ENCODE peak calls at places on chromosomes 4 and X, in four cellular contexts. One of them, this sample, is unnamed.

GRCh38 chrX:69177511-69178162 is 12.4 kb upstream of the PJA1 start:
- DNase-seq in H9: no peak
- DNase-seq in fibroblast of lung: no peak
- DNase-seq in adipocyte: no peak
- DNase-seq in this sample: no peak

GRCh38 chrX:154379569-154379951 is 465 bp downstream of the EMD start:
- DNase-seq in H9: no peak
- DNase-seq in fibroblast of lung: no peak
- DNase-seq in adipocyte: no peak
- DNase-seq in this sample: no peak

GRCh38 chrX:2487366-2487765 is 13.4 kb downstream of the DHRSX start:
- DNase-seq in H9: no peak
- DNase-seq in fibroblast of lung: no peak
- DNase-seq in adipocyte: no peak
- DNase-seq in this sample: no peak

GRCh38 chr4:123673971-123674370 is 277.4 kb downstream of the SPRY1 start:
- DNase-seq in H9: no peak
- DNase-seq in fibroblast of lung: peak; percentile 91
- DNase-seq in adipocyte: no peak
- DNase-seq in this sample: no peak

GRCh38 chrX:129523076-129524055 is at the start of gene SMARCA1:
- DNase-seq in H9: peak; percentile 63
- DNase-seq in fibroblast of lung: peak; percentile 70
- DNase-seq in adipocyte: peak; percentile 80
- DNase-seq in this sample: no peak

GRCh38 chrX:102727761-102728160 is 7.2 kb downstream of the GPRASP3 start:
- DNase-seq in H9: no peak
- DNase-seq in fibroblast of lung: no peak
- DNase-seq in adipocyte: no peak
- DNase-seq in this sample: no peak

GRCh38 chrX:37491686-37492085 is 79.8 kb upstream of the LANCL3 start:
- DNase-seq in H9: no peak
- DNase-seq in fibroblast of lung: no peak
- DNase-seq in adipocyte: no peak
- DNase-seq in this sample: no peak

GRCh38 chr4:168864831-168865541 is 145.1 kb downstream of the CBR4 start:
- DNase-seq in H9: peak; percentile 57
- DNase-seq in fibroblast of lung: peak; percentile 83
- DNase-seq in adipocyte: peak; percentile 53
- DNase-seq in this sample: no peak

GRCh38 chrX:68196939-68197791 is 236.1 kb downstream of the OPHN1 start:
- DNase-seq in H9: peak; percentile 37
- DNase-seq in fibroblast of lung: peak; percentile 41
- DNase-seq in adipocyte: peak; percentile 73
- DNase-seq in this sample: no peak

GRCh38 chrX:152925835-152926234 is 28.0 kb downstream of the ZNF185 start:
- DNase-seq in H9: no peak
- DNase-seq in fibroblast of lung: no peak
- DNase-seq in adipocyte: no peak
- DNase-seq in this sample: no peak

GRCh38 chr4:6591305-6591704 is 16.3 kb downstream of the MAN2B2 start:
- DNase-seq in H9: no peak
- DNase-seq in fibroblast of lung: no peak
- DNase-seq in adipocyte: no peak
- DNase-seq in this sample: no peak

GRCh38 chr4:94504545-94504944 is 52.8 kb downstream of the PDLIM5 start:
- DNase-seq in H9: no peak
- DNase-seq in fibroblast of lung: peak; percentile 62
- DNase-seq in adipocyte: peak; percentile 88
- DNase-seq in this sample: no peak
- H3K4me1 ChIP-seq in H9: no peaks in the 10 kb centered on the region
- H3K4me1 ChIP-seq in fibroblast of lung: peaks cover 9% of the 10 kb centered on the region
- H3K4me1 ChIP-seq in adipocyte: peaks cover 51% of the 10 kb centered on the region
- H3K4me1 ChIP-seq in this sample: no peaks in the 10 kb centered on the region

GRCh38 chr4:87321888-87322287 is 794 bp downstream of the HSD17B13 start:
- DNase-seq in H9: no peak
- DNase-seq in fibroblast of lung: no peak
- DNase-seq in adipocyte: no peak
- DNase-seq in this sample: no peak
- H3K9ac ChIP-seq in H9: no peak overlapping the region
- H3K9ac ChIP-seq in fibroblast of lung: no peak overlapping the region
- H3K9ac ChIP-seq in adipocyte: no peak overlapping the region
- H3K9ac ChIP-seq in this sample: no peak overlapping the region

GRCh38 chr4:128553665-128554515 is 255.6 kb upstream of the JADE1 start:
- DNase-seq in H9: no peak
- DNase-seq in fibroblast of lung: peak; percentile 24
- DNase-seq in adipocyte: no peak
- DNase-seq in this sample: no peak

GRCh38 chr4:128549636-128550035 is 259.9 kb upstream of the JADE1 start:
- DNase-seq in H9: no peak
- DNase-seq in fibroblast of lung: no peak
- DNase-seq in adipocyte: no peak
- DNase-seq in this sample: no peak

GRCh38 chr4:128548381-128548780 is 260.8 kb upstream of the PGRMC2 start:
- DNase-seq in H9: no peak
- DNase-seq in fibroblast of lung: no peak
- DNase-seq in adipocyte: no peak
- DNase-seq in this sample: no peak

GRCh38 chr4:128550060-128550459 is 259.4 kb upstream of the JADE1 start:
- DNase-seq in H9: no peak
- DNase-seq in fibroblast of lung: no peak
- DNase-seq in adipocyte: no peak
- DNase-seq in this sample: no peak

GRCh38 chr4:128551280-128551679 is 258.2 kb upstream of the JADE1 start:
- DNase-seq in H9: no peak
- DNase-seq in fibroblast of lung: no peak
- DNase-seq in adipocyte: no peak
- DNase-seq in this sample: no peak
- H3K4me1 ChIP-seq in H9: no peaks in the 10 kb centered on the region
- H3K4me1 ChIP-seq in fibroblast of lung: peaks cover 8% of the 10 kb centered on the region
- H3K4me1 ChIP-seq in adipocyte: peaks cover 20% of the 10 kb centered on the region
- H3K4me1 ChIP-seq in this sample: peaks cover 2% of the 10 kb centered on the region

DNA sequence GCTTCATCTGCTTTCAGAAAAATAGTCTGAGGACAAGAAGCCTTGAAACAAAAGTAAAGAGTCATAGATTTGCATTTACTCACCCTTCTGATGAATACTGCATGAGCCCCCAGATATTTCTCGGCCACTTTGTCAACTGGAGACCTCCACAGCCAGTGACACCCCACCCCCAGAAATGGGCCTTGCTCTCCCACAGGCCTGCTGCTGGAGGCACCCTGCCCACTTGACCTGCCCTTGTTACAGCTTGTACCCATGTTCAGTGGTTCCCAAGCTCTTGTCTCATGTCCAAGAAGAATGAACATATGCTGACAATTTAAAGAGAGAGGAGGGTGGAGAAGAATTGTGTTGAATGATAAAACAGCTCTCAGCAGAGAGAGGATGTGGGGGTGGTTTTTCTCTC is 225.1 kb downstream of the DCAF12L2 start:
- DNase-seq in H9: no peak
- DNase-seq in fibroblast of lung: no peak
- DNase-seq in adipocyte: no peak
- DNase-seq in this sample: no peak
- H3K9ac ChIP-seq in H9: no peak overlapping the region
- H3K9ac ChIP-seq in fibroblast of lung: no peak overlapping the region
- H3K9ac ChIP-seq in adipocyte: no peak overlapping the region
- H3K9ac ChIP-seq in this sample: no peak overlapping the region

GRCh38 chr4:114653675-114654074 is 55.1 kb downstream of the UGT8 start:
- DNase-seq in H9: no peak
- DNase-seq in fibroblast of lung: no peak
- DNase-seq in adipocyte: no peak
- DNase-seq in this sample: no peak
- H3K4me1 ChIP-seq in H9: peaks cover 6% of the 10 kb centered on the region
- H3K4me1 ChIP-seq in fibroblast of lung: no peaks in the 10 kb centered on the region
- H3K4me1 ChIP-seq in adipocyte: no peaks in the 10 kb centered on the region
- H3K4me1 ChIP-seq in this sample: peaks cover 11% of the 10 kb centered on the region

GRCh38 chr4:1022051-1022738 is 10.8 kb downstream of the FGFRL1 start:
- DNase-seq in H9: no peak
- DNase-seq in fibroblast of lung: no peak
- DNase-seq in adipocyte: no peak
- DNase-seq in this sample: no peak
- H3K9ac ChIP-seq in H9: no peak overlapping the region
- H3K9ac ChIP-seq in fibroblast of lung: no peak overlapping the region
- H3K9ac ChIP-seq in adipocyte: no peak overlapping the region
- H3K9ac ChIP-seq in this sample: no peak overlapping the region

This sample was measured in H1.